ENCODE peak calls at places on chromosomes 16 and 17, in eight cellular contexts. C, A, O, V, D, I, F and L are unnamed samples. For H3K4me1 and H3K9me3, the result is how much of the 10 kb centered on the place peaks cover.

GRCh38 chr17:74566132-74566753 is 1.1 kb downstream of the CD300H start:
- DNase-seq in F (no peak), A (no peak), V (peak), I (peak), C (no peak), O (no peak), D (no peak), L (peak)

GRCh38 chr17:79029327-79030009 is 5.5 kb downstream of the C1QTNF1 start:
- DNase-seq in O (no peak), F (no peak), C (peak), D (no peak), V (no peak), A (no peak), I (no peak), L (no peak)

GRCh38 chr17:36629252-36629847 is 28.0 kb downstream of the MRM1 start:
- DNase-seq in I (peak), V (peak), A (peak), O (peak), C (peak), D (peak), F (peak), L (peak)

GRCh38 chr17:54180919-54181318 is 358.2 kb downstream of the KIF2B start:
- DNase-seq in A (no peak), I (no peak), F (no peak), O (no peak), C (no peak), V (no peak), D (no peak), L (no peak)

GRCh38 chr17:48100591-48101011 is 677 bp downstream of the CBX1 start:
- DNase-seq in V (peak), I (peak), A (peak), O (peak), C (peak), F (no peak), D (peak), L (peak)

GRCh38 chr17:82228278-82228841 is 482 bp upstream of the SLC16A3 start:
- DNase-seq in C (peak), F (peak), D (peak), A (peak), O (no peak), I (no peak), V (peak), L (peak)

GRCh38 chr17:80886641-80887573 is 104.7 kb upstream of the CHMP6 start:
- DNase-seq in F (peak), V (no peak), C (peak), D (no peak), I (no peak), A (no peak), O (no peak), L (no peak)

GRCh38 chr17:550776-551175 is 163.9 kb downstream of the VPS53 start:
- DNase-seq in C (no peak), I (peak), V (no peak), D (no peak), F (no peak), O (no peak), A (no peak), L (no peak)

GRCh38 chr16:86723699-86724098 is 145.3 kb downstream of the FOXL1 start:
- DNase-seq in A (no peak), V (no peak), O (no peak), D (no peak), C (no peak), I (no peak), F (peak), L (no peak)

GRCh38 chr17:55149485-55149884 is 115.3 kb upstream of the HLF start:
- DNase-seq in O (no peak), F (no peak), D (no peak), A (no peak), C (no peak), V (no peak), I (no peak), L (no peak)

GRCh38 chr16:20610192-20610891 is 34.2 kb upstream of the ACSM2B start:
- DNase-seq in D (peak), I (no peak), A (no peak), V (no peak), C (no peak), F (no peak), O (no peak), L (no peak)

GRCh38 chr16:87464691-87465300 is 28.0 kb downstream of the ZCCHC14 start:
- DNase-seq in A (no peak), F (peak), O (no peak), I (peak), C (peak), D (peak), V (peak), L (peak)

GRCh38 chr17:17151962-17152361 is 54.2 kb downstream of the PLD6 start:
- DNase-seq in V (peak), D (peak), O (peak), F (peak), A (no peak), C (peak), I (peak), L (peak)

GRCh38 chr16:53159781-53160436 is 105.1 kb downstream of the CHD9 start:
- DNase-seq in O (no peak), A (peak), D (no peak), C (no peak), F (no peak), I (peak), V (no peak), L (peak)

GRCh38 chr17:9195961-9196668 is 174.8 kb downstream of the NTN1 start:
- DNase-seq in A (no peak), I (no peak), O (peak), V (no peak), C (no peak), F (no peak), D (no peak), L (peak)

GRCh38 chr16:20612551-20613470 is 36.6 kb upstream of the ACSM2B start:
- DNase-seq in A (no peak), D (peak), C (peak), O (no peak), V (peak), F (peak), I (no peak), L (peak)

GRCh38 chr16:54098247-54098646 is 188.3 kb downstream of the IRX3 start:
- DNase-seq in V (no peak), C (no peak), D (no peak), I (no peak), A (no peak), O (no peak), F (no peak), L (no peak)

GRCh38 chr16:1049976-1050247 is 22.6 kb upstream of the SSTR5 start:
- DNase-seq in V (no peak), D (no peak), F (no peak), O (no peak), C (no peak), A (no peak), I (no peak), L (no peak)

GRCh38 chr16:5416013-5416412 is 318.4 kb upstream of the EEF2KMT start:
- DNase-seq in F (no peak), V (no peak), A (no peak), D (no peak), C (no peak), I (no peak), O (no peak), L (no peak)

GRCh38 chr16:73063284-73063733 is 15.4 kb upstream of the ZFHX3 start:
- DNase-seq in C (no peak), O (no peak), V (no peak), A (no peak), F (no peak), I (no peak), D (no peak), L (no peak)

GRCh38 chr16:71555230-71555891 is 21.5 kb downstream of the TAT start:
- DNase-seq in F (no peak), V (no peak), C (no peak), A (no peak), I (no peak), D (no peak), O (no peak), L (no peak)

GRCh38 chr17:68507581-68507980 is 4.6 kb upstream of the PRKAR1A start:
- DNase-seq in F (no peak), O (no peak), A (no peak), D (no peak), C (no peak), I (peak), V (no peak), L (no peak)

GRCh38 chr16:75496546-75496945 is 1.3 kb upstream of the CHST6 start:
- DNase-seq in C (no peak), O (no peak), V (no peak), A (no peak), F (no peak), I (no peak), D (no peak), L (no peak)

GRCh38 chr16:76676356-76676755 is 399.2 kb downstream of the CNTNAP4 start:
- DNase-seq in A (no peak), F (no peak), V (no peak), C (no peak), O (no peak), D (no peak), I (no peak), L (no peak)

GRCh38 chr16:50697881-50698767 is 4.7 kb downstream of the NOD2 start:
- DNase-seq in D (no peak), C (no peak), F (no peak), A (peak), I (peak), V (peak), O (peak), L (no peak)

GRCh38 chr16:24950275-24950674 is 64.9 kb downstream of the ARHGAP17 start:
- DNase-seq in A (no peak), D (no peak), F (no peak), V (no peak), C (no peak), O (no peak), I (peak), L (peak)

GRCh38 chr16:1979271-1980025 is 1.8 kb downstream of the NOXO1 start:
- DNase-seq in D (peak), C (no peak), A (no peak), I (no peak), O (peak), V (peak), F (no peak), L (peak)

GRCh38 chr17:75498726-75499213 is 16.6 kb downstream of the CASKIN2 start:
- DNase-seq in F (peak), C (no peak), V (no peak), A (no peak), O (no peak), I (no peak), D (no peak), L (no peak)

GRCh38 chr17:45234641-45235040 is 13.0 kb downstream of the FMNL1 start:
- DNase-seq in D (no peak), V (no peak), C (no peak), O (no peak), A (peak), I (no peak), F (no peak), L (no peak)

GRCh38 chr17:83186226-83186625 is 106.8 kb downstream of the METRNL start:
- DNase-seq in C (peak), D (no peak), F (peak), A (no peak), O (no peak), V (no peak), I (peak), L (peak)

GRCh38 chr16:19479302-19479721 is 42.6 kb downstream of the GDE1 start:
- DNase-seq in C (no peak), F (no peak), I (no peak), D (no peak), O (no peak), A (no peak), V (no peak), L (no peak)

GRCh38 chr16:1048442-1049112 is 24.0 kb upstream of the SSTR5 start:
- DNase-seq in D (no peak), I (peak), A (no peak), O (no peak), C (no peak), F (peak), V (peak), L (peak)

GRCh38 chr16:23842137-23842600 is 6.4 kb downstream of the PRKCB start:
- DNase-seq in D (no peak), O (no peak), I (no peak), C (no peak), V (no peak), A (no peak), F (no peak), L (no peak)

GRCh38 chr16:23837553-23838308 is 1.9 kb downstream of the PRKCB start:
- DNase-seq in F (no peak), I (no peak), V (no peak), O (no peak), C (no peak), A (no peak), D (no peak), L (no peak)

GRCh38 chr16:23838485-23839142 is 2.8 kb downstream of the PRKCB start:
- DNase-seq in D (no peak), A (no peak), C (no peak), I (no peak), V (no peak), O (no peak), F (no peak), L (no peak)

GRCh38 chr16:23843143-23843542 is 7.4 kb downstream of the PRKCB start:
- DNase-seq in A (no peak), C (no peak), F (no peak), V (no peak), D (no peak), O (no peak), I (no peak), L (no peak)

GRCh38 chr16:23840310-23840709 is 4.5 kb downstream of the PRKCB start:
- DNase-seq in F (no peak), I (no peak), V (no peak), D (no peak), O (no peak), A (no peak), C (no peak), L (no peak)
- H3K4me1 ChIP-seq in F (under half), I (under half), V (under half), D (under half), O (under half), A (half or more), C (under half), L (under half)

GRCh38 chr17:27082023-27082774 is 211.7 kb upstream of the WSB1 start:
- DNase-seq in O (no peak), F (no peak), C (no peak), I (no peak), A (no peak), D (no peak), V (no peak), L (no peak)
- H3K9me3 ChIP-seq in O (under half), F (under half), C (under half), I (under half), A (under half), D (under half), V (under half), L (under half)

GRCh38 chr17:4479340-4479981 is 19.2 kb upstream of the SPNS2 start:
- DNase-seq in I (no peak), D (no peak), A (no peak), C (no peak), O (no peak), F (no peak), V (peak), L (peak)
- H3K27ac ChIP-seq in I (no peak), D (peak), A (no peak), C (no peak), O (no peak), F (no peak), V (peak), L (peak)

GRCh38 chr16:61721561-61721960 is 314.7 kb downstream of the CDH8 start:
- DNase-seq in I (no peak), D (no peak), O (no peak), F (no peak), C (no peak), A (no peak), V (no peak), L (no peak)
- H3K4me1 ChIP-seq in I (under half), D (under half), O (under half), F (under half), C (under half), A (under half), V (under half), L (under half)

DNA sequence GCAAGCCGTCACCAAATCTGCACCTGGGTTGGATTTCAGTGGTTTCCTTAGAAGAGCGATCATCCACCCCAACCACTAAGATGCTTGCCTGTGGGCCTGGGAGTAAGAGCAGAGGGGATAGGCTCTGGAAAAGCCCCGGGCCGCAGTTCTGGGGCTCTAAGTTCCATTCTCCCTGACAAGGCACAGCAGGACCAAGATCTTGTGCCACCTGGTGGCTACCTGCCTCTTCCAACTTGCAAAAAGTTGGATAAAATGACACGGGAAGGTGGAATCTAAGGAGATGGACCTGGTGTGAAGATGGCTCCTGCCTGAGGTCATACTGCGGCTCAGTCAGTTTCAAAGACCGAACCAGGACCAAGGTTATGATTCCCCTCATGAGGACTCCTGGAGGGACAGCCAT is 42.3 kb downstream of the ABCC12 start:
- DNase-seq in O (no peak), F (no peak), C (no peak), A (no peak), V (no peak), D (no peak), I (no peak), L (no peak)
- H3K9me3 ChIP-seq in O (under half), F (under half), C (under half), A (under half), V (under half), D (under half), I (under half), L (under half)

DNA sequence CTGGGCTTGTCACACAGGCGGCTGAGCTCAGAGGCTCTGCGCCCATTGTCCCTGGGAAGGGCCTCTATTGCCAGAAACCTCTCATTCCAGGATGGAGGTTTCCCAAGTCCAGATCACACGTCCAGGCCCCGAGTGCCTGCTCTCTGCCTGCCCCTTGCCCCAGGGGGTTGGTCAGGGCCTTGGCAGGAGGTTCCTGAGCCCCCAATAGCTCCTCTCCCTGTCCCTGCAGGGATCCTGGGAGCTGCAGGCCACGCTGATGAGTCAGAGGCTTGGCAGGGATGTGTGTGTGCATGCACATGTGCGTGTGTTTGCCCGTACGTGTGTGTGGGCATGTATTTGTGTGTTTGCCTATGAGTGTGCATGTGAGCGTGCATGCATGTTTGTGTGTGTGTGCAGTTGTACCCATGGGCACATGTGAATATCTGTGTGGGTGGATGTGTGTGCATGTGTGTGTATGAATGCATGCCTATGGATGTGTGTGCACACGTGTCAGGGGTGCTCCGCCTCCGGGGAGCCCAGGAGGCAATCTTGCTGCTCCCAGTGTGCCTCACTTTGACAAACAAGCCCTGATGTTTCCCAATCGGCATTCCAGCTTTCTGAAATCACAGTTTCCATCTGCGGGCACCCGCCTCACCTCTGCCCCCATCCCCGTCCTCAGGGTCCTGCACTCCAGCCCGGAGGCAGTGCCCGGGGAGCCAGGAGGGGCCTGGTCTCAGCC is 98.4 kb upstream of the GSE1 start:
- DNase-seq in A (no peak), F (peak), O (peak), C (peak), V (peak), I (peak), D (peak), L (peak)
- H3K27ac ChIP-seq in A (no peak), F (peak), O (no peak), C (peak), V (peak), I (peak), D (peak), L (no peak)

GRCh38 chr17:50207318-50207717 is 5.9 kb upstream of the COL1A1 start:
- DNase-seq in C (peak), F (no peak), I (peak), O (no peak), V (no peak), A (no peak), D (no peak), L (no peak)
- H3K4me1 ChIP-seq in C (under half), F (under half), I (half or more), O (under half), V (half or more), A (under half), D (under half), L (under half)

GRCh38 chr16:67200491-67200890 is 1.6 kb downstream of the ELMO3 start:
- DNase-seq in D (peak), O (no peak), A (no peak), F (no peak), V (no peak), C (no peak), I (no peak), L (no peak)

GRCh38 chr16:67201411-67202345 is 2.7 kb downstream of the ELMO3 start:
- DNase-seq in F (no peak), V (no peak), C (no peak), D (peak), O (no peak), A (no peak), I (no peak), L (no peak)

GRCh38 chr16:67202956-67203493 is 4.1 kb downstream of the ELMO3 start:
- DNase-seq in C (no peak), A (no peak), D (no peak), O (no peak), F (no peak), I (no peak), V (no peak), L (no peak)

GRCh38 chr16:67204076-67204475 is 5.1 kb downstream of the ELMO3 start:
- DNase-seq in F (no peak), C (no peak), A (no peak), I (no peak), V (no peak), O (no peak), D (no peak), L (no peak)

GRCh38 chr16:67202426-67202825 is 3.5 kb downstream of the ELMO3 start:
- DNase-seq in D (no peak), O (no peak), A (no peak), I (no peak), V (no peak), C (no peak), F (no peak), L (no peak)
- H3K9me3 ChIP-seq in D (under half), O (under half), A (under half), I (under half), V (under half), C (under half), F (under half), L (under half)

GRCh38 chr16:84690088-84690819 is 9.5 kb upstream of the USP10 start:
- DNase-seq in F (no peak), O (no peak), V (no peak), I (peak), C (no peak), A (no peak), D (no peak), L (no peak)

GRCh38 chr16:84689126-84689525 is 10.7 kb upstream of the USP10 start:
- DNase-seq in V (no peak), F (no peak), C (no peak), D (no peak), O (no peak), I (peak), A (no peak), L (no peak)

GRCh38 chr16:84685210-84685609 is 14.6 kb upstream of the USP10 start:
- DNase-seq in O (no peak), F (no peak), I (no peak), A (no peak), V (no peak), C (no peak), D (no peak), L (no peak)

GRCh38 chr16:84686702-84687298 is 13.0 kb upstream of the USP10 start:
- DNase-seq in O (no peak), A (no peak), C (no peak), F (no peak), I (no peak), D (no peak), V (no peak), L (no peak)

DNA sequence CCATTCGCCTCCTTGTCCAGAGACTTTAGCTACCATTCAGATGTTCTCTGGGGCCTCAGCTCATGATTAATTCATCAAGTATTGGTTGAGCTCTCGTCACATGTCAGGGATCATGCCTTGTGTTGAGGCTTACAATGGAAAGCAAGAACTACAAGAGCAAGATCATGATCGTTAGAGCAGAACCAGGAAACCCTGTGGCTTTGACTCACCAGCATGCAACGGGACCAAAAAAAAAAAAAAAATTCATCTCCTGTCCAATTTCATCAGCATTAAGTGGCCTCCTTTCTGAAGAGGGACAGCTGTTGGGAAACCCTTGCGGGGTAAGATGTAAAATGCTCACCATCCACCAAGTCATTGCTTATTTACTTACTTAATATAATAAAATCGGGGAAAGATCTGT is 12.1 kb upstream of the USP10 start:
- DNase-seq in D (no peak), O (no peak), C (no peak), I (peak), V (no peak), F (no peak), A (no peak), L (no peak)
- H3K27ac ChIP-seq in D (no peak), O (no peak), C (no peak), I (peak), V (no peak), F (no peak), A (no peak), L (no peak)